ENCODE peak calls at places on chromosome 1, in five cellular contexts. One of them, this sample, is unnamed.

GRCh38 chr1:214983126-214983869 is 99.2 kb upstream of the KCNK2 start:
- DNase-seq in Panc1: no peak
- DNase-seq in CD8-positive, alpha-beta T cell: no peak
- DNase-seq in type B pancreatic cell: no peak
- DNase-seq in OCI-LY7: no peak
- DNase-seq in this sample: no peak

GRCh38 chr1:2921970-2922686 is 99.1 kb upstream of the ACTRT2 start:
- DNase-seq in Panc1: no peak
- DNase-seq in CD8-positive, alpha-beta T cell: no peak
- DNase-seq in type B pancreatic cell: no peak
- DNase-seq in OCI-LY7: peak; percentile 15
- DNase-seq in this sample: no peak

GRCh38 chr1:17616731-17617279 is 77.3 kb downstream of the ARHGEF10L start:
- DNase-seq in Panc1: no peak
- DNase-seq in CD8-positive, alpha-beta T cell: no peak
- DNase-seq in type B pancreatic cell: no peak
- DNase-seq in OCI-LY7: no peak
- DNase-seq in this sample: no peak

GRCh38 chr1:102896286-102896685 is 212.0 kb downstream of the COL11A1 start:
- DNase-seq in Panc1: no peak
- DNase-seq in CD8-positive, alpha-beta T cell: no peak
- DNase-seq in type B pancreatic cell: no peak
- DNase-seq in OCI-LY7: no peak
- DNase-seq in this sample: no peak

GRCh38 chr1:101738475-101738874 is 258.3 kb downstream of the OLFM3 start:
- DNase-seq in Panc1: no peak
- DNase-seq in CD8-positive, alpha-beta T cell: no peak
- DNase-seq in type B pancreatic cell: no peak
- DNase-seq in OCI-LY7: no peak
- DNase-seq in this sample: no peak

GRCh38 chr1:112575154-112575804 is 43.7 kb downstream of the ST7L start:
- DNase-seq in Panc1: peak; percentile 4
- DNase-seq in CD8-positive, alpha-beta T cell: no peak
- DNase-seq in type B pancreatic cell: no peak
- DNase-seq in OCI-LY7: no peak
- DNase-seq in this sample: no peak

GRCh38 chr1:39159224-39160036 is 45.1 kb upstream of the MACF1 start:
- DNase-seq in Panc1: no peak
- DNase-seq in CD8-positive, alpha-beta T cell: no peak
- DNase-seq in type B pancreatic cell: no peak
- DNase-seq in OCI-LY7: no peak
- DNase-seq in this sample: no peak

GRCh38 chr1:151047925-151048644 is 534 bp downstream of the C1orf56 start:
- DNase-seq in Panc1: no peak
- DNase-seq in CD8-positive, alpha-beta T cell: peak; percentile 70
- DNase-seq in type B pancreatic cell: peak; percentile 77
- DNase-seq in OCI-LY7: no peak
- DNase-seq in this sample: peak; percentile 72

GRCh38 chr1:60655799-60656355 is 426.5 kb upstream of the NFIA start:
- DNase-seq in Panc1: no peak
- DNase-seq in CD8-positive, alpha-beta T cell: no peak
- DNase-seq in type B pancreatic cell: no peak
- DNase-seq in OCI-LY7: no peak
- DNase-seq in this sample: no peak

GRCh38 chr1:9289090-9289534 is 3.6 kb upstream of the SPSB1 start:
- DNase-seq in Panc1: peak; percentile 88
- DNase-seq in CD8-positive, alpha-beta T cell: peak; percentile 78
- DNase-seq in type B pancreatic cell: no peak
- DNase-seq in OCI-LY7: peak; percentile 80
- DNase-seq in this sample: no peak

GRCh38 chr1:237890822-237891221 is at the start of gene ZP4:
- DNase-seq in Panc1: no peak
- DNase-seq in CD8-positive, alpha-beta T cell: no peak
- DNase-seq in type B pancreatic cell: no peak
- DNase-seq in OCI-LY7: no peak
- DNase-seq in this sample: no peak

GRCh38 chr1:46489638-46490602 is at the start of gene DMBX1:
- DNase-seq in Panc1: no peak
- DNase-seq in CD8-positive, alpha-beta T cell: no peak
- DNase-seq in type B pancreatic cell: no peak
- DNase-seq in OCI-LY7: no peak
- DNase-seq in this sample: peak; percentile 54

GRCh38 chr1:113073457-113073950 is 506 bp downstream of the LRIG2 start:
- DNase-seq in Panc1: no peak
- DNase-seq in CD8-positive, alpha-beta T cell: no peak
- DNase-seq in type B pancreatic cell: no peak
- DNase-seq in OCI-LY7: no peak
- DNase-seq in this sample: no peak

GRCh38 chr1:84573481-84573966 is 716 bp downstream of the CTBS start:
- DNase-seq in Panc1: no peak
- DNase-seq in CD8-positive, alpha-beta T cell: no peak
- DNase-seq in type B pancreatic cell: no peak
- DNase-seq in OCI-LY7: peak; percentile 5
- DNase-seq in this sample: no peak

GRCh38 chr1:230807551-230808267 is 60.5 kb downstream of the CAPN9 start:
- DNase-seq in Panc1: no peak
- DNase-seq in CD8-positive, alpha-beta T cell: no peak
- DNase-seq in type B pancreatic cell: peak; percentile 31
- DNase-seq in OCI-LY7: no peak
- DNase-seq in this sample: no peak

GRCh38 chr1:241612533-241613505 is 27.4 kb downstream of the CHML start:
- DNase-seq in Panc1: no peak
- DNase-seq in CD8-positive, alpha-beta T cell: no peak
- DNase-seq in type B pancreatic cell: no peak
- DNase-seq in OCI-LY7: no peak
- DNase-seq in this sample: no peak

GRCh38 chr1:223622132-223622842 is 43.2 kb downstream of the CAPN8 start:
- DNase-seq in Panc1: no peak
- DNase-seq in CD8-positive, alpha-beta T cell: no peak
- DNase-seq in type B pancreatic cell: no peak
- DNase-seq in OCI-LY7: no peak
- DNase-seq in this sample: no peak

GRCh38 chr1:51543877-51544276 is 24.8 kb upstream of the EPS15 start:
- DNase-seq in Panc1: no peak
- DNase-seq in CD8-positive, alpha-beta T cell: no peak
- DNase-seq in type B pancreatic cell: no peak
- DNase-seq in OCI-LY7: no peak
- DNase-seq in this sample: no peak

GRCh38 chr1:31976401-31976800 is 37.3 kb upstream of the KHDRBS1 start:
- DNase-seq in Panc1: no peak
- DNase-seq in CD8-positive, alpha-beta T cell: no peak
- DNase-seq in type B pancreatic cell: no peak
- DNase-seq in OCI-LY7: no peak
- DNase-seq in this sample: no peak

GRCh38 chr1:121452484-121452883 is 267.7 kb downstream of the SRGAP2C start:
- DNase-seq in Panc1: no peak
- DNase-seq in CD8-positive, alpha-beta T cell: no peak
- DNase-seq in type B pancreatic cell: no peak
- DNase-seq in OCI-LY7: no peak
- DNase-seq in this sample: no peak

GRCh38 chr1:55217226-55217996 is 2.2 kb upstream of the USP24 start:
- DNase-seq in Panc1: no peak
- DNase-seq in CD8-positive, alpha-beta T cell: peak; percentile 58
- DNase-seq in type B pancreatic cell: no peak
- DNase-seq in OCI-LY7: peak; percentile 61
- DNase-seq in this sample: no peak

GRCh38 chr1:71522721-71523120 is 441.9 kb upstream of the ZRANB2 start:
- DNase-seq in Panc1: no peak
- DNase-seq in CD8-positive, alpha-beta T cell: no peak
- DNase-seq in type B pancreatic cell: no peak
- DNase-seq in OCI-LY7: no peak
- DNase-seq in this sample: no peak

GRCh38 chr1:230306158-230306557 is 120.0 kb downstream of the PGBD5 start:
- DNase-seq in Panc1: no peak
- DNase-seq in CD8-positive, alpha-beta T cell: no peak
- DNase-seq in type B pancreatic cell: no peak
- DNase-seq in OCI-LY7: peak; percentile 57
- DNase-seq in this sample: no peak

GRCh38 chr1:46408356-46409062 is 14.4 kb downstream of the FAAH start:
- DNase-seq in Panc1: no peak
- DNase-seq in CD8-positive, alpha-beta T cell: no peak
- DNase-seq in type B pancreatic cell: no peak
- DNase-seq in OCI-LY7: no peak
- DNase-seq in this sample: no peak

GRCh38 chr1:91526496-91526895 is 25.8 kb downstream of the CDC7 start:
- DNase-seq in Panc1: no peak
- DNase-seq in CD8-positive, alpha-beta T cell: no peak
- DNase-seq in type B pancreatic cell: no peak
- DNase-seq in OCI-LY7: no peak
- DNase-seq in this sample: no peak

GRCh38 chr1:3491291-3492246 is 37.1 kb downstream of the ARHGEF16 start:
- DNase-seq in Panc1: peak; percentile 39
- DNase-seq in CD8-positive, alpha-beta T cell: peak; percentile 88
- DNase-seq in type B pancreatic cell: peak; percentile 88
- DNase-seq in OCI-LY7: peak; percentile 73
- DNase-seq in this sample: peak; percentile 92

GRCh38 chr1:52653207-52653849 is 20.4 kb downstream of the SHISAL2A start:
- DNase-seq in Panc1: no peak
- DNase-seq in CD8-positive, alpha-beta T cell: no peak
- DNase-seq in type B pancreatic cell: no peak
- DNase-seq in OCI-LY7: no peak
- DNase-seq in this sample: no peak

GRCh38 chr1:159826436-159827101 is at the start of gene SLAMF8:
- DNase-seq in Panc1: no peak
- DNase-seq in CD8-positive, alpha-beta T cell: peak; percentile 71
- DNase-seq in type B pancreatic cell: no peak
- DNase-seq in OCI-LY7: no peak
- DNase-seq in this sample: no peak
- TF ChIP-seq CTCF in Panc1: no peak
- TF ChIP-seq CTCF in CD8-positive, alpha-beta T cell: no peak
- TF ChIP-seq CTCF in type B pancreatic cell: no peak
- TF ChIP-seq CTCF in OCI-LY7: no peak
- TF ChIP-seq CTCF in this sample: no peak

GRCh38 chr1:116921301-116921885 is 11.7 kb downstream of the PTGFRN start:
- DNase-seq in Panc1: no peak
- DNase-seq in CD8-positive, alpha-beta T cell: no peak
- DNase-seq in type B pancreatic cell: no peak
- DNase-seq in OCI-LY7: no peak
- DNase-seq in this sample: no peak

GRCh38 chr1:116920211-116920610 is 10.5 kb downstream of the PTGFRN start:
- DNase-seq in Panc1: no peak
- DNase-seq in CD8-positive, alpha-beta T cell: no peak
- DNase-seq in type B pancreatic cell: no peak
- DNase-seq in OCI-LY7: no peak
- DNase-seq in this sample: no peak

GRCh38 chr1:116918714-116919357 is 9.1 kb downstream of the PTGFRN start:
- DNase-seq in Panc1: no peak
- DNase-seq in CD8-positive, alpha-beta T cell: no peak
- DNase-seq in type B pancreatic cell: no peak
- DNase-seq in OCI-LY7: no peak
- DNase-seq in this sample: no peak

GRCh38 chr1:116921937-116922336 is 12.2 kb downstream of the PTGFRN start:
- DNase-seq in Panc1: no peak
- DNase-seq in CD8-positive, alpha-beta T cell: no peak
- DNase-seq in type B pancreatic cell: no peak
- DNase-seq in OCI-LY7: no peak
- DNase-seq in this sample: no peak

GRCh38 chr1:116919802-116920201 is 10.1 kb downstream of the PTGFRN start:
- DNase-seq in Panc1: no peak
- DNase-seq in CD8-positive, alpha-beta T cell: no peak
- DNase-seq in type B pancreatic cell: peak; percentile 58
- DNase-seq in OCI-LY7: no peak
- DNase-seq in this sample: no peak
- TF ChIP-seq CTCF in Panc1: no peak
- TF ChIP-seq CTCF in CD8-positive, alpha-beta T cell: no peak
- TF ChIP-seq CTCF in type B pancreatic cell: no peak
- TF ChIP-seq CTCF in OCI-LY7: no peak
- TF ChIP-seq CTCF in this sample: no peak

DNA sequence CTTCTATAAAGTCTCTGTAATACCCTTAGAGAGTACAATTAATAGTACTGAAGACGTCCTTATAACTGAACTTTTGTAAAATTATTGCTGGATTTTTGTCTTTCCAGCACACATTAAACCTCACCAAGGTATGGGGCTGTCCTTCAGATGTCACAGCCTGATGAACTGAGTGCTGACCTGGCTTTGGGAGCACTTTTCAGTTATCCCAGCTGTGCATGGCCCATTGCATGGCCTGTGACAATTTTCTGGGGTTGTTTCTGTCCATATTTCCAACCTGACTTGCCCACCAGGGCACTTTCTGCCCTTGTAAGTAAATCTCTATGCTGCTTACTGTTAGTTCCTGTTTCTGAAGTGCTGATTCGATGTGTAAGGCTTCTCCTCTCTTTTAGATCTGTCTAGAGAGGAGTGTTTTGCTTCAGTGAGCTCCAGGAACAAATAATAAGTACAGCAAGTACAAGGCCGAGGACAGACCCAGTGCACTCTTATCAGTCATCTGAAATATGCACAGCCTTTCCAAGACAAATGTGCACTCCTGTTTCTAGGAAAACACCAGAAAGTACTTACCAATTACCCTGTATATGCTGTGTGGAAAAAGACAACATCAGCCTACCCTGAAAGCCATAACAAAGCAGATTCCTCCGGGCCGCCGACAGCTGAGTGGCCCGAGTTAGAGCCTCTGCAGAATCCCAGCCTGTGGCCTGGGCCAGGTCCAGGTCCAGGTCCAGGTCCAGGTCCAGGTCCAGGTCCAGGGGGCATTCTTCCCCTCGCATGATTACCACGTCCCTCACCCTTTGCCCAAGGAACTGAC is 121.7 kb downstream of the DHRS3 start:
- DNase-seq in Panc1: no peak
- DNase-seq in CD8-positive, alpha-beta T cell: no peak
- DNase-seq in type B pancreatic cell: no peak
- DNase-seq in OCI-LY7: no peak
- DNase-seq in this sample: no peak
- TF ChIP-seq CTCF in Panc1: no peak
- TF ChIP-seq CTCF in CD8-positive, alpha-beta T cell: no peak
- TF ChIP-seq CTCF in type B pancreatic cell: no peak
- TF ChIP-seq CTCF in OCI-LY7: no peak
- TF ChIP-seq CTCF in this sample: no peak

GRCh38 chr1:180243517-180244221 is 13.6 kb downstream of the LHX4 start:
- DNase-seq in Panc1: no peak
- DNase-seq in CD8-positive, alpha-beta T cell: no peak
- DNase-seq in type B pancreatic cell: no peak
- DNase-seq in OCI-LY7: no peak
- DNase-seq in this sample: no peak
- TF ChIP-seq CTCF in Panc1: no peak
- TF ChIP-seq CTCF in CD8-positive, alpha-beta T cell: no peak
- TF ChIP-seq CTCF in type B pancreatic cell: no peak
- TF ChIP-seq CTCF in OCI-LY7: no peak
- TF ChIP-seq CTCF in this sample: no peak

GRCh38 chr1:155966135-155966534 is 12.2 kb downstream of the ARHGEF2 start:
- DNase-seq in Panc1: no peak
- DNase-seq in CD8-positive, alpha-beta T cell: no peak
- DNase-seq in type B pancreatic cell: no peak
- DNase-seq in OCI-LY7: no peak
- DNase-seq in this sample: no peak
- TF ChIP-seq CTCF in Panc1: no peak
- TF ChIP-seq CTCF in CD8-positive, alpha-beta T cell: no peak
- TF ChIP-seq CTCF in type B pancreatic cell: peak; percentile 45
- TF ChIP-seq CTCF in OCI-LY7: peak; percentile 65
- TF ChIP-seq CTCF in this sample: no peak

GRCh38 chr1:59290173-59290954 is 6.5 kb upstream of the FGGY start:
- DNase-seq in Panc1: peak; percentile 36
- DNase-seq in CD8-positive, alpha-beta T cell: no peak
- DNase-seq in type B pancreatic cell: no peak
- DNase-seq in OCI-LY7: peak; percentile 29
- DNase-seq in this sample: no peak
- TF ChIP-seq CTCF in Panc1: peak; percentile 77
- TF ChIP-seq CTCF in CD8-positive, alpha-beta T cell: no peak
- TF ChIP-seq CTCF in type B pancreatic cell: peak; percentile 57
- TF ChIP-seq CTCF in OCI-LY7: peak; percentile 59
- TF ChIP-seq CTCF in this sample: no peak